ENCODE peak calls at places on chromosomes 1 and 21, in four cellular contexts. D, T, U and A are unnamed samples.

GRCh38 chr1:78830321-78830720 is 176.2 kb downstream of the ADGRL4 start:
- DNase-seq in D (no peak), T (no peak), U (no peak), A (no peak)

GRCh38 chr1:117819301-117819700 is 110.1 kb downstream of the GDAP2 start:
- DNase-seq in D (no peak), T (no peak), U (no peak), A (no peak)

GRCh38 chr1:25927541-25928265 is 21.5 kb upstream of the STMN1 start:
- DNase-seq in D (no peak), T (no peak), U (no peak), A (no peak)

GRCh38 chr1:151145158-151146071 is 1.0 kb downstream of the SEMA6C start:
- DNase-seq in D (peak; percentile 18), T (no peak), U (peak; percentile 67), A (no peak)

GRCh38 chr1:154608522-154609294 is 722 bp upstream of the ADAR start:
- DNase-seq in D (peak; percentile 47), T (peak; percentile 69), U (no peak), A (peak; percentile 14)

GRCh38 chr1:108182854-108183253 is 17.3 kb downstream of the SLC25A24 start:
- DNase-seq in D (no peak), T (no peak), U (no peak), A (no peak)

GRCh38 chr1:27000817-27001460 is 7.4 kb downstream of the TRNP1 start:
- DNase-seq in D (no peak), T (no peak), U (no peak), A (no peak)

GRCh38 chr1:5939268-5940060 is 52.8 kb downstream of the NPHP4 start:
- DNase-seq in D (no peak), T (no peak), U (no peak), A (no peak)

GRCh38 chr1:30743584-30744059 is 14.0 kb downstream of the LAPTM5 start:
- DNase-seq in D (no peak), T (no peak), U (no peak), A (peak; percentile 70)

GRCh38 chr1:158103860-158104522 is 76.7 kb upstream of the CD1D start:
- DNase-seq in D (no peak), T (no peak), U (no peak), A (no peak)

GRCh38 chr1:111203681-111204210 is 3.3 kb upstream of the DENND2D start:
- DNase-seq in D (peak; percentile 75), T (peak; percentile 56), U (peak; percentile 97), A (peak; percentile 77)

GRCh38 chr1:154773551-154773950 is 96.5 kb downstream of the KCNN3 start:
- DNase-seq in D (no peak), T (no peak), U (no peak), A (no peak)

GRCh38 chr1:228298471-228298870 is 90.6 kb downstream of the OBSCN start:
- DNase-seq in D (no peak), T (no peak), U (peak; percentile 40), A (no peak)

GRCh38 chr1:228297822-228298221 is 90.0 kb downstream of the OBSCN start:
- DNase-seq in D (no peak), T (no peak), U (no peak), A (no peak)

GRCh38 chr1:228302086-228302485 is 94.2 kb downstream of the OBSCN start:
- DNase-seq in D (no peak), T (no peak), U (no peak), A (no peak)

GRCh38 chr1:228299211-228299610 is 91.4 kb downstream of the OBSCN start:
- DNase-seq in D (no peak), T (no peak), U (peak; percentile 32), A (no peak)

GRCh38 chr1:228299901-228300300 is 92.1 kb downstream of the OBSCN start:
- DNase-seq in D (no peak), T (no peak), U (peak; percentile 42), A (no peak)
- H3K9me3 ChIP-seq in D (peaks cover 23% of the 10 kb centered on the region), T (peaks cover 31% of the 10 kb centered on the region), U (peaks cover 12% of the 10 kb centered on the region), A (no peaks in the 10 kb centered on the region)

GRCh38 chr1:98367426-98367825 is 294.1 kb upstream of the SNX7 start:
- DNase-seq in D (no peak), T (no peak), U (no peak), A (no peak)

GRCh38 chr1:98360864-98361263 is 300.7 kb upstream of the SNX7 start:
- DNase-seq in D (no peak), T (no peak), U (no peak), A (no peak)

GRCh38 chr1:98366343-98366742 is 295.2 kb upstream of the SNX7 start:
- DNase-seq in D (no peak), T (no peak), U (no peak), A (no peak)

GRCh38 chr1:98368995-98369394 is 292.5 kb upstream of the SNX7 start:
- DNase-seq in D (no peak), T (no peak), U (no peak), A (no peak)

GRCh38 chr1:98364544-98364943 is 297.0 kb upstream of the SNX7 start:
- DNase-seq in D (no peak), T (no peak), U (no peak), A (no peak)
- H3K9me3 ChIP-seq in D (no peaks in the 10 kb centered on the region), T (no peaks in the 10 kb centered on the region), U (no peaks in the 10 kb centered on the region), A (no peaks in the 10 kb centered on the region)

DNA sequence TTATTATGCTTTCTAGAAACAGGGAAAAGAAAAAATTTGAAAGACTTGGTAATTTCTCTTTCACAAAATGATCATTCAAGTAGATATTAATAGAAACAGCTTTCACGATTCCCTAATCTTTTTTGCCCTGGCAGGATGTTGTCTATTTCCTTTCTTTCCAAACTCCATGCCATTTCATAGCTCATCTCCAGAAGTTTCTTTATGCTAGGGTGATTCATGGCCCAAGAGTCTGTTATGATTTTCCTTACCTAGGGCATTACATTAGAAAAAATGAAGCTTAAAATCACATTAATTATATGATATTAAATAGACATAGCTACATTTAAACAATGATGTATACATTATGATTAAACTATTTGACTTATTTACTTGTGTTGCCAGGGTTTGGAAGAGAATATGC is 762.1 kb downstream of the LTN1 start:
- DNase-seq in D (no peak), T (no peak), U (no peak), A (no peak)
- H3K9me3 ChIP-seq in D (no peaks in the 10 kb centered on the region), T (no peaks in the 10 kb centered on the region), U (no peaks in the 10 kb centered on the region), A (no peaks in the 10 kb centered on the region)

DNA sequence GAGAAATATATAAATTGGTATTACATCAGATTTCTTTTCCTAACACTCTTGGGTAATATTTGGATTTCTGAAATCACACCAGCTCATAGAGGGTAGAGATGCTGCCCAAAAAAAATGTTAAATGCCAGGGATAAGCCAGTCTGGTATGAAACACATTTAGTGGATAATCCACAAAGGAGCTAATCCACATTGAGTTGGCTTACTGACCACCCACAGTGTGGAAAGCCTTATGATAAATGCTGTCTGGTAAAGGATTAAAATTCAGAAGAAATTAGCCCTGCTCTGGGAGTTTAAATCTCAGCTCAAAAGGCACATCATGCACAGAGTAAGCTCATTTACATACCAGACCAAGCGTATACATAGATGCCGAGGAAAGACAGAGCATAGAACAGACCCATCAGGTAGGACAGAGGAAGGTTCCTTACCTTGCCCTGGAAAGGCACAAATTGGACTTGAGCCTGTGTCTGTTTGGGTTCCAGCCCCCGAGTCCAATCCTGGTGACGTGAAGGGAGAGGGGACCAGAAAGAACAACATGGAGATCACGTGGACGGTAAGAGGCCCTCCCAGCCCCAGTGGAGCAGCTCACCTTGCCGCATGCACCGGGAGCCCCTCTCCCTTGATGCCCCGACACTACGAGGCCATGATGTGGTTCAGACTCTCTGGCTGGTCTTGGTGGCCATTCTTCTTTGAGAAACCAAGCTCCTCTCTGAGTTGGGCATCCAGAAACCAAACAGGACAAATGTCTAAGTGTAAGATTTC is 62.9 kb upstream of the CNTN2 start:
- DNase-seq in D (no peak), T (no peak), U (no peak), A (no peak)
- H3K9me3 ChIP-seq in D (no peaks in the 10 kb centered on the region), T (no peaks in the 10 kb centered on the region), U (no peaks in the 10 kb centered on the region), A (no peaks in the 10 kb centered on the region)

GRCh38 chr21:23101111-23101510 is 2102.9 kb downstream of the NCAM2 start:
- DNase-seq in D (no peak), T (no peak), U (no peak), A (no peak)
- H3K9me3 ChIP-seq in D (no peaks in the 10 kb centered on the region), T (no peaks in the 10 kb centered on the region), U (no peaks in the 10 kb centered on the region), A (peaks cover 4% of the 10 kb centered on the region)

GRCh38 chr1:167322483-167322882 is 101.8 kb downstream of the POU2F1 start:
- DNase-seq in D (no peak), T (no peak), U (no peak), A (no peak)
- H3K9me3 ChIP-seq in D (peaks cover 42% of the 10 kb centered on the region), T (peaks cover 50% of the 10 kb centered on the region), U (peaks cover 38% of the 10 kb centered on the region), A (peaks cover 10% of the 10 kb centered on the region)

GRCh38 chr1:228359613-228360532 is 46.8 kb downstream of the TRIM11 start:
- DNase-seq in D (no peak), T (no peak), U (no peak), A (no peak)

GRCh38 chr1:228360533-228361313 is 45.9 kb downstream of the TRIM11 start:
- DNase-seq in D (no peak), T (no peak), U (no peak), A (no peak)

GRCh38 chr1:228362141-228362883 is 44.3 kb downstream of the TRIM11 start:
- DNase-seq in D (no peak), T (no peak), U (peak; percentile 51), A (no peak)

GRCh38 chr1:228362884-228363450 is 43.7 kb downstream of the TRIM11 start:
- DNase-seq in D (no peak), T (no peak), U (no peak), A (no peak)

GRCh38 chr1:228361314-228362140 is 45.1 kb downstream of the TRIM11 start:
- DNase-seq in D (no peak), T (no peak), U (peak; percentile 64), A (peak; percentile 10)
- H3K9me3 ChIP-seq in D (no peaks in the 10 kb centered on the region), T (no peaks in the 10 kb centered on the region), U (no peaks in the 10 kb centered on the region), A (no peaks in the 10 kb centered on the region)

GRCh38 chr21:29888437-29888836 is 51.4 kb downstream of the GRIK1 start:
- DNase-seq in D (no peak), T (no peak), U (no peak), A (no peak)
- H3K9me3 ChIP-seq in D (no peaks in the 10 kb centered on the region), T (no peaks in the 10 kb centered on the region), U (no peaks in the 10 kb centered on the region), A (no peaks in the 10 kb centered on the region)

DNA sequence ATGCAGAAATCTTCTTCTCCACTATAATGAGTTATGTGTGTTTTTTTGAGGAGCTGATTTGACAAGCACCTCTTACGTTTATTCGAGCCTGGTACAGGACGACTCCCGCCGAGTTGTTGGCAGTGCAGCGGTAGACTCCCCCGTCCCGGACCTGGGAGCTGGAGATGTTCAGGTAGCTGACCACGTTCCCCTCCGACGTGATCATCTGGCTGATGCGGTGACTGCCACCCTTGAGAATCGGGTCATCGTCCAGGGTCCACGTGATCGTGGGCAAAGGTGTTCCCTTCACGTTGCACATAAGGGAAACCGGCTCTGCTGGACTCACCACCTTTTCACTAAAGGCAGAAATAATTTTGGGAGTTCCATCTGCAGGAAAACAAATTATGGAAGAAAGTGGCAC is 471.8 kb downstream of the PCP4 start:
- DNase-seq in D (no peak), T (no peak), U (no peak), A (no peak)
- H3K9me3 ChIP-seq in D (no peaks in the 10 kb centered on the region), T (no peaks in the 10 kb centered on the region), U (no peaks in the 10 kb centered on the region), A (no peaks in the 10 kb centered on the region)

GRCh38 chr1:168264296-168264695 is 16.4 kb upstream of the TBX19 start:
- DNase-seq in D (no peak), T (no peak), U (no peak), A (no peak)
- H3K9me3 ChIP-seq in D (no peaks in the 10 kb centered on the region), T (no peaks in the 10 kb centered on the region), U (no peaks in the 10 kb centered on the region), A (no peaks in the 10 kb centered on the region)